ENCODE peak calls at places on chromosomes 16 and 17, in four cellular contexts. S is lower lobe of right lung, K is NCI-H2081 treated with DMSO at 0.1 percent for 48 hours, E is NCI-H1092. O is an unnamed sample.

GRCh38 chr17:48491527-48492273 is 39.1 kb downstream of the HOXB1 start:
- DNase-seq in S (no peak), K (no peak), E (no peak), O (no peak)

GRCh38 chr17:56982312-56982711 is 4.4 kb downstream of the SCPEP1 start:
- DNase-seq in S (no peak), K (no peak), E (no peak), O (no peak)

GRCh38 chr16:67259705-67260104 is 10.9 kb downstream of the SLC9A5 start:
- DNase-seq in S (peak), K (no peak), E (no peak), O (no peak)

GRCh38 chr16:66913081-66913480 is 5.6 kb downstream of the CDH16 start:
- DNase-seq in S (no peak), K (no peak), E (no peak), O (no peak)

GRCh38 chr17:40354191-40355122 is 10.1 kb downstream of the GJD3 start:
- DNase-seq in S (peak), K (no peak), E (no peak), O (no peak)

GRCh38 chr17:10633738-10634379 is 23.2 kb downstream of the MYH3 start:
- DNase-seq in S (no peak), K (no peak), E (no peak), O (no peak)

GRCh38 chr16:58048914-58049696 is 23.6 kb downstream of the MMP15 start:
- DNase-seq in S (no peak), K (no peak), E (no peak), O (no peak)

GRCh38 chr17:38597375-38597774 is 8.4 kb downstream of the SRCIN1 start:
- DNase-seq in S (no peak), K (no peak), E (no peak), O (no peak)

GRCh38 chr17:20852541-20853370 is 190.1 kb downstream of the USP22 start:
- DNase-seq in S (no peak), K (no peak), E (no peak), O (peak)

GRCh38 chr17:21286771-21287702 is 2.5 kb downstream of the MAP2K3 start:
- DNase-seq in S (no peak), K (no peak), E (no peak), O (no peak)

GRCh38 chr17:65609749-65610148 is 48.3 kb upstream of the AXIN2 start:
- DNase-seq in S (no peak), K (no peak), E (no peak), O (no peak)

GRCh38 chr17:43401293-43401692 is 2.5 kb downstream of the ARL4D start:
- DNase-seq in S (no peak), K (no peak), E (no peak), O (no peak)

O was measured in Caco-2.